ENCODE peak calls at places on chromosomes 4 and X, in eight cellular contexts. Q is fibroblast of mammary gland; R is activated naive CD4-positive, alpha-beta T cell; D is dermis blood vessel endothelial cell; C is HFF-Myc; B is left ventricle myocardium inferior; S is NCI-H1092 treated with DMSO at 0.1 percent for 48 hours; M is HEK293T. P is an unnamed sample.
A peak's percentile ranks its signal among the peaks of the same experiment; 100 is the strongest.

GRCh38 chr4:186772936-186773335 is 49.3 kb upstream of the FAT1 start:
- DNase-seq in S (no peak), Q (no peak), C (no peak), M (no peak), D (no peak), B (no peak), R (no peak), P (no peak)

GRCh38 chr4:189059996-189060570 is 880.6 kb upstream of the FRG1 start:
- DNase-seq in C (no peak), B (no peak), D (no peak), Q (peak; percentile 91), M (no peak), R (no peak), S (no peak), P (no peak)

GRCh38 chr4:24262616-24263015 is 321.7 kb downstream of the DHX15 start:
- DNase-seq in M (no peak), R (no peak), C (no peak), S (no peak), Q (no peak), D (no peak), B (no peak), P (no peak)

GRCh38 chrX:53237056-53237455 is 12.0 kb upstream of the KDM5C start:
- DNase-seq in Q (no peak), M (no peak), C (no peak), D (no peak), B (no peak), R (no peak), S (no peak), P (no peak)

GRCh38 chrX:119871245-119871598 is 311 bp downstream of the RNF113A start:
- DNase-seq in B (no peak), S (no peak), M (no peak), C (no peak), R (no peak), Q (no peak), D (peak; percentile 35), P (no peak)

GRCh38 chrX:69046996-69047490 is 118.2 kb downstream of the PJA1 start:
- DNase-seq in D (no peak), C (no peak), S (no peak), R (no peak), B (no peak), Q (no peak), M (no peak), P (no peak)

GRCh38 chr4:55851885-55852284 is 1.6 kb upstream of the EXOC1 start:
- DNase-seq in S (no peak), C (no peak), D (no peak), B (no peak), R (no peak), Q (no peak), M (no peak), P (no peak)

GRCh38 chrX:132958086-132958703 is at the start of gene HS6ST2:
- DNase-seq in S (no peak), D (no peak), R (no peak), Q (no peak), M (peak; percentile 71), C (no peak), B (no peak), P (peak; percentile 77)

GRCh38 chr4:75823812-75824211 is 78.4 kb downstream of the PPEF2 start:
- DNase-seq in S (no peak), Q (no peak), M (no peak), C (no peak), B (no peak), R (no peak), D (no peak), P (no peak)

GRCh38 chr4:163866728-163867313 is 372.3 kb downstream of the TMA16 start:
- DNase-seq in S (no peak), Q (peak; percentile 79), M (no peak), C (no peak), D (no peak), B (no peak), R (no peak), P (no peak)

GRCh38 chr4:41839945-41840854 is 91.7 kb upstream of the PHOX2B start:
- DNase-seq in B (no peak), Q (no peak), C (no peak), M (no peak), R (no peak), D (no peak), S (no peak), P (no peak)

GRCh38 chr4:17038510-17039176 is 140.2 kb upstream of the LDB2 start:
- DNase-seq in R (no peak), C (no peak), Q (no peak), M (no peak), D (peak; percentile 30), S (no peak), B (no peak), P (no peak)

GRCh38 chrX:107542500-107542899 is 85.8 kb upstream of the PRPS1 start:
- DNase-seq in S (peak; percentile 40), R (no peak), B (no peak), C (no peak), M (peak; percentile 40), Q (peak; percentile 18), D (peak; percentile 13), P (no peak)

GRCh38 chrX:152937236-152937635 is 39.4 kb downstream of the ZNF185 start:
- DNase-seq in R (no peak), M (no peak), S (no peak), B (no peak), Q (no peak), D (no peak), C (no peak), P (no peak)

GRCh38 chrX:118644378-118644777 is 83.0 kb upstream of the IL13RA1 start:
- DNase-seq in M (peak; percentile 30), B (no peak), C (no peak), Q (peak; percentile 44), S (peak; percentile 22), D (peak; percentile 70), R (no peak), P (no peak)

GRCh38 chrX:123665197-123665596 is 67.7 kb downstream of the THOC2 start:
- DNase-seq in R (no peak), C (no peak), M (no peak), B (no peak), Q (peak; percentile 45), S (no peak), D (no peak), P (no peak)

GRCh38 chr4:88765729-88766128 is 68.1 kb upstream of the NAP1L5 start:
- DNase-seq in R (no peak), D (peak; percentile 66), S (no peak), C (peak; percentile 63), M (no peak), B (peak; percentile 53), Q (peak; percentile 85), P (no peak)

GRCh38 chr4:54063224-54063623 is 1.2 kb downstream of the CHIC2 start:
- DNase-seq in Q (peak; percentile 49), S (no peak), D (peak; percentile 76), M (no peak), R (no peak), C (no peak), B (no peak), P (no peak)

GRCh38 chr4:140116442-140117104 is 37.4 kb downstream of the MAML3 start:
- DNase-seq in S (no peak), C (peak; percentile 58), Q (no peak), D (peak; percentile 54), M (no peak), B (no peak), R (no peak), P (no peak)

GRCh38 chr4:48896845-48897244 is 9.7 kb downstream of the OCIAD2 start:
- DNase-seq in M (no peak), C (no peak), D (no peak), S (no peak), Q (no peak), R (no peak), B (no peak), P (no peak)

GRCh38 chr4:150302553-150302952 is 224.3 kb downstream of the DCLK2 start:
- DNase-seq in Q (peak; percentile 98), R (no peak), S (no peak), D (peak; percentile 75), B (no peak), C (peak; percentile 93), M (no peak), P (no peak)

GRCh38 chrX:47101206-47101605 is 23.0 kb downstream of the RGN start:
- DNase-seq in C (no peak), B (no peak), S (no peak), M (no peak), D (no peak), Q (no peak), R (no peak), P (no peak)

GRCh38 chr4:143358923-143359694 is 22.4 kb downstream of the GAB1 start:
- DNase-seq in B (no peak), M (no peak), Q (peak; percentile 60), D (peak; percentile 94), R (no peak), S (no peak), C (peak; percentile 61), P (no peak)

GRCh38 chrX:123673813-123674212 is 59.0 kb downstream of the THOC2 start:
- DNase-seq in B (no peak), S (no peak), Q (no peak), D (no peak), M (no peak), C (no peak), R (no peak), P (no peak)

GRCh38 chr4:150501019-150501727 is 80.8 kb upstream of the MAB21L2 start:
- DNase-seq in D (no peak), B (no peak), C (no peak), R (no peak), M (no peak), S (no peak), Q (peak; percentile 95), P (no peak)

GRCh38 chr4:132328761-132329160 is 820.3 kb upstream of the PCDH10 start:
- DNase-seq in S (no peak), R (no peak), M (no peak), C (no peak), Q (no peak), D (no peak), B (no peak), P (no peak)

GRCh38 chr4:75135068-75135825 is 202.3 kb downstream of the PARM1 start:
- DNase-seq in D (no peak), C (no peak), Q (no peak), R (no peak), M (no peak), B (no peak), S (no peak), P (no peak)

GRCh38 chr4:74675673-74676279 is 118.5 kb downstream of the BTC start:
- DNase-seq in C (peak; percentile 72), Q (peak; percentile 87), D (peak; percentile 83), B (no peak), R (no peak), M (peak; percentile 65), S (peak; percentile 18), P (no peak)

GRCh38 chrX:132568291-132568690 is 79.5 kb upstream of the MBNL3 start:
- DNase-seq in S (no peak), D (no peak), C (no peak), B (no peak), M (no peak), R (no peak), Q (no peak), P (no peak)

GRCh38 chr4:7364979-7365378 is 69.8 kb downstream of the PSAPL1 start:
- DNase-seq in D (no peak), M (no peak), S (peak; percentile 73), C (no peak), R (no peak), B (peak; percentile 56), Q (no peak), P (no peak)

GRCh38 chrX:144896323-144896722 is 351.0 kb upstream of the SPANXN1 start:
- DNase-seq in D (no peak), C (no peak), B (no peak), Q (peak; percentile 4), R (no peak), S (peak; percentile 28), M (no peak), P (no peak)

GRCh38 chr4:8238515-8239053 is 31.0 kb upstream of the HTRA3 start:
- DNase-seq in Q (no peak), M (no peak), S (no peak), R (no peak), C (no peak), D (no peak), B (no peak), P (no peak)

GRCh38 chrX:148448686-148449085 is 51.7 kb upstream of the AFF2 start:
- DNase-seq in B (no peak), S (no peak), D (no peak), M (no peak), Q (no peak), C (no peak), R (no peak), P (no peak)

GRCh38 chr4:151260526-151260925 is 16.4 kb upstream of the PRSS48 start:
- DNase-seq in C (no peak), B (no peak), S (no peak), R (no peak), Q (peak; percentile 34), D (no peak), M (no peak), P (no peak)